ENCODE peak calls at places on chromosome 17, in seven cellular contexts. K is upper lobe of right lung, X is heart left ventricle, E is foreskin fibroblast, V is choroid plexus epithelial cell, C is stomach, D is GM23248. T is an unnamed sample.

GRCh38 chr17:27613425-27613824 is 17.6 kb upstream of the LGALS9 start:
- DNase-seq in K (no peak), X (no peak), E (no peak), V (no peak), C (no peak), D (no peak), T (no peak)

GRCh38 chr17:65446838-65447526 is 114.5 kb downstream of the AXIN2 start:
- DNase-seq in K (no peak), X (no peak), E (no peak), V (no peak), C (no peak), D (no peak), T (no peak)

GRCh38 chr17:73163043-73163442 is 1.8 kb upstream of the SSTR2 start:
- DNase-seq in K (no peak), X (no peak), E (no peak), V (no peak), C (no peak), D (no peak), T (no peak)

GRCh38 chr17:83083368-83084201 is 4.2 kb downstream of the METRNL start:
- DNase-seq in K (no peak), X (no peak), E (peak; percentile 99), V (peak; percentile 94), C (no peak), D (peak; percentile 98), T (peak; percentile 87)

GRCh38 chr17:38729368-38729885 is 714 bp upstream of the CISD3 start:
- DNase-seq in K (no peak), X (no peak), E (no peak), V (no peak), C (no peak), D (no peak), T (no peak)

GRCh38 chr17:8019161-8019560 is 16.7 kb downstream of the GUCY2D start:
- DNase-seq in K (peak; percentile 63), X (no peak), E (no peak), V (no peak), C (no peak), D (no peak), T (no peak)

GRCh38 chr17:28357901-28358197 is 522 bp upstream of the POLDIP2 start:
- DNase-seq in K (no peak), X (no peak), E (no peak), V (no peak), C (no peak), D (no peak), T (no peak)

GRCh38 chr17:38571833-38572274 is 33.9 kb downstream of the SRCIN1 start:
- DNase-seq in K (no peak), X (no peak), E (no peak), V (no peak), C (no peak), D (no peak), T (no peak)

GRCh38 chr17:77881545-77881944 is 77.0 kb upstream of the TNRC6C start:
- DNase-seq in K (peak; percentile 87), X (peak; percentile 95), E (peak; percentile 30), V (peak; percentile 92), C (peak; percentile 67), D (peak; percentile 78), T (peak; percentile 69)

GRCh38 chr17:50059759-50060273 is 3.9 kb downstream of the ITGA3 start:
- DNase-seq in K (no peak), X (no peak), E (peak; percentile 72), V (peak; percentile 57), C (no peak), D (peak; percentile 59), T (no peak)
- H3K4me3 ChIP-seq in K (no peak overlapping the region), X (peak overlapping the region; percentile 25), E (no peak overlapping the region), V (no peak overlapping the region), C (no peak overlapping the region), D (peak overlapping the region; percentile 83), T (no peak overlapping the region)

DNA sequence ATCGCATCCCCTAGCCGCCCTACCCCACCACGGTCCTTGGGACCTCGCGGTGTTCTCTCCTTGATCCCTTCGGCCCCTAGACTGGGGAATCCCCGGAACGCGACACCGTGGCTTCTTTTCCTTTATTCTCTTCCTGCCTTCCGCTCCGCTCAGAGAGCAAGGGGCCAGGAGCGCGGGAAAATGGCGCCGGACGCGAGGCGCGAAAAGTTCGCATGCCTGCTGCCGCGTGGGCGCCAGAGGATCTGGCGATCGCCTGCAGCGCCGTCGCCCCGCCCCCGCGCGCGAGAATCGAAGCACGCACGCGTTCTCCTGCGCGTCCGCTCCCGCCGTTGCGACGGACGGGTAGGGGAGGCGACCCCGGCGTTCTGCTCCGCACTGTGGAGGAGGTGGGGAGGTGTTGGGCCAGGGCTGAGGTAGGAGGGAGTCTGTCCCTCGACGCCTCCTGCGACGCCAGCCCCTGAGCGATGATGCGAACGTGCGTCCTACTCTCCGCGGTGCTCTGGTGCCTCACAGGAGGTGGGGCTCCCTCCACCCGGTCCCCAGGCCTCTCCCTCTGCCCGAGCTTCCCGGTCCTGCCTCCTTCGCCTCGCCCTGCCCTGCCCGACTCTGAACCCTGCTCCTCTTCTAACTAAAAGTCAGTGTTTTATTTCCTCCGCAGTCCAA is at the start of gene ZPBP2:
- DNase-seq in K (peak; percentile 59), X (no peak), E (peak; percentile 20), V (no peak), C (no peak), D (peak; percentile 4), T (no peak)
- H3K4me3 ChIP-seq in K (no peak within 1 kb of the TSS), X (no peak within 1 kb of the TSS), E (no peak within 1 kb of the TSS), V (no peak within 1 kb of the TSS), C (no peak within 1 kb of the TSS), D (no peak within 1 kb of the TSS), T (no peak within 1 kb of the TSS)

DNA sequence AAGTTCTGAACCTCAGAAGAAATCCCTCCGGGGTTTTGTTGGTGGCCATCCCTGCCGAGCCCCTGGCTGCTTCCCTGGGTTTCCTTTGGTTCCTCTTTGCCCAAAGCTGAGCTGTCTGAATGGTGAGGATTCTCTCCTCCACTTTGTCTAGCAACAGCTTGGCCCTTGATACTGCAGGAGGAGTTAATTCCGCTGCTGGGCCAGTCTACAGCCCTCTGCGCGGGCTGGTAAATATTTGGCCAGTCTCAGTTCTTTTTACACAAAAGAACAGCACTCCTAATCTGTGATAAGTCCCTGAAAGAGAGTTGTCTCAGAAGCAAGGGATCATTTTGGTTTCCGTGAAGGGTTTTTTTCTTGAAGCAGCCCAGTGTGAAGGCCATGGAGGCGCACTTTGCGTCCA is 171.0 kb downstream of the RAB11FIP4 start:
- DNase-seq in K (no peak), X (no peak), E (peak; percentile 22), V (no peak), C (peak; percentile 52), D (no peak), T (no peak)
- H3K4me3 ChIP-seq in K (no peak overlapping the region), X (no peak overlapping the region), E (peak overlapping the region; percentile 81), V (no peak overlapping the region), C (peak overlapping the region; percentile 16), D (peak overlapping the region; percentile 91), T (no peak overlapping the region)

GRCh38 chr17:66654341-66654740 is 180.6 kb upstream of the CACNG5 start:
- DNase-seq in K (no peak), X (no peak), E (peak; percentile 84), V (peak; percentile 76), C (no peak), D (peak; percentile 48), T (peak; percentile 24)

GRCh38 chr17:66652840-66653507 is 181.9 kb upstream of the CACNG5 start:
- DNase-seq in K (no peak), X (no peak), E (peak; percentile 68), V (peak; percentile 51), C (no peak), D (peak; percentile 43), T (peak; percentile 24)

GRCh38 chr17:66655861-66656260 is 179.1 kb upstream of the CACNG5 start:
- DNase-seq in K (no peak), X (no peak), E (peak; percentile 81), V (peak; percentile 55), C (no peak), D (peak; percentile 95), T (peak; percentile 57)

GRCh38 chr17:66654764-66655163 is 180.2 kb upstream of the CACNG5 start:
- DNase-seq in K (no peak), X (no peak), E (no peak), V (no peak), C (no peak), D (no peak), T (no peak)

GRCh38 chr17:66655461-66655860 is 179.5 kb upstream of the CACNG5 start:
- DNase-seq in K (no peak), X (no peak), E (no peak), V (no peak), C (no peak), D (no peak), T (no peak)
- H3K4me3 ChIP-seq in K (no peak overlapping the region), X (no peak overlapping the region), E (no peak overlapping the region), V (no peak overlapping the region), C (no peak overlapping the region), D (no peak overlapping the region), T (no peak overlapping the region)

DNA sequence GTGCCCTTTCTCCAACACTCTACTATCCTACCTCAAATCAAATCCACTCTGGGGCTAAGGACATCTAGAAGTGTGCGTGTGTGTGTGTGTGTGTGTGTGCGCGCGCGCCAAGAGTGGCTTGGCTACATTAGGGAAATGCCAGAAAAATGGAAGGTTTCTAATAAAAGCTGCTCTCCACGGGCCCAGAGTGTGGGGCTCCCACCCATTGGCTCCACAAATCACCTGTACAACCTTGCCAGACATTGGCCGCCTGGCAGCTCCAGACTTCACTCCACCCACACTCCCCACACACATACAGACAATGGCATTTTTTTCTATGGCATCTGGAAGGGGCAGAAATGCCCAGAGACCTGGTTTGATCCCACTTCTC is 30.3 kb upstream of the PHOSPHO1 start:
- DNase-seq in K (no peak), X (no peak), E (no peak), V (no peak), C (no peak), D (no peak), T (no peak)
- H3K4me3 ChIP-seq in K (peak overlapping the region; percentile 60), X (peak overlapping the region; percentile 64), E (peak overlapping the region; percentile 32), V (no peak overlapping the region), C (peak overlapping the region; percentile 66), D (peak overlapping the region; percentile 79), T (no peak overlapping the region)

DNA sequence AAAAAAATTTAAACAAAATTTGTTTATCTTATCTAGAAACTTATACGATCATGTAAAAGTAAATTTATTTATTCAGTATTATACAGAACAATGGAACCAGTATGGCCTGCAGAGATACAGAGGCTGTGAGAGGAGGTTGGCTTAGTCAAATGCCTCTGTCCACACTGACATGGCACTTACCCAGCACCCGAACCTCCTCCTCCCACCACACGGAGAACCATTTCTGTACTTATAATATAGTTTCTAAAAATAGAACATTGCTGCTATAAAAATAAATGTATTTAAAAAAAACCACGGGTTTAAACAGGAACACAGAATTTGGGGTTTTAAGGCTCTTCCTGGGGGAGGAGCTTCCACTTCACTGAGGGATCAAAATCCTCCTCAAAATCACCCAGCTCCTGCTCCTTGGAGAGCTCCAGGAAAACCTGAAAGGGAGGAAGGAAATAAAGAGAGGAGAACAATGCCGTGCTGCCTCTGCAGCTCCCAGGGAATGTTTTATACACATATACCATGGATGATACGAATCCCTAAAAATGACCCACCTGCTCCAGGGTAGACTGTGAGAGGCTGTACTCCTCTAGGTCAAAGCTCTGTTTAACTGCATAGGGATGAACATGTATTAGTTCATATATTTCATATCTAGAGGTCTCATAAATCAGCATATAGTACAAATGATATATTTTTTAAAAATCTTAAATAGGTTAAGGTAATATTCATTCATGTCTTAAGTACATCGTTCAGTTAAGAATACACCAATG is 87.3 kb downstream of the ABCA8 start:
- DNase-seq in K (no peak), X (no peak), E (no peak), V (no peak), C (no peak), D (no peak), T (no peak)
- H3K4me3 ChIP-seq in K (no peak overlapping the region), X (no peak overlapping the region), E (no peak overlapping the region), V (no peak overlapping the region), C (no peak overlapping the region), D (no peak overlapping the region), T (no peak overlapping the region)